ENCODE peak calls at places on chromosomes 3 and 15, in eight cellular contexts. D is GM06990, N is WTC11, S is coronary artery, P is retinal pigment epithelial cell, O is GM12865, Y is PC-9, W is DND-41. R is an unnamed sample.
A peak's percentile ranks its signal among the peaks of the same experiment; 100 is the strongest.

GRCh38 chr3:112308151-112308911 is 14.3 kb upstream of the SLC9C1 start:
- DNase-seq in Y (no peak), N (no peak), D (no peak), W (no peak), P (peak; percentile 8), S (no peak), O (no peak), R (no peak)

GRCh38 chr15:70264738-70265465 is 167.2 kb upstream of the TLE3 start:
- DNase-seq in P (no peak), D (no peak), O (no peak), Y (no peak), N (no peak), S (no peak), W (no peak), R (no peak)

GRCh38 chr3:110419096-110419495 is 652.5 kb upstream of the NECTIN3 start:
- DNase-seq in P (no peak), D (no peak), O (no peak), Y (no peak), W (peak; percentile 11), N (no peak), S (no peak), R (no peak)

GRCh38 chr3:120983841-120984240 is 75.8 kb downstream of the STXBP5L start:
- DNase-seq in Y (no peak), D (no peak), S (no peak), W (no peak), P (no peak), O (no peak), N (no peak), R (no peak)

GRCh38 chr15:71664622-71665021 is 145.7 kb upstream of the NR2E3 start:
- DNase-seq in Y (no peak), N (no peak), O (no peak), D (no peak), W (no peak), S (no peak), P (no peak), R (no peak)

GRCh38 chr3:177893321-177893720 is 642.9 kb upstream of the KCNMB2 start:
- DNase-seq in S (no peak), O (no peak), Y (no peak), P (no peak), D (no peak), W (no peak), N (no peak), R (no peak)

GRCh38 chr3:167895684-167896083 is 160.2 kb downstream of the SERPINI1 start:
- DNase-seq in P (no peak), D (no peak), O (no peak), S (no peak), N (peak; percentile 20), Y (no peak), W (no peak), R (no peak)

GRCh38 chr15:84649706-84650105 is 4.4 kb downstream of the WDR73 start:
- DNase-seq in P (no peak), Y (no peak), N (no peak), W (no peak), S (no peak), D (no peak), O (no peak), R (no peak)

GRCh38 chr15:61906961-61907752 is 153.1 kb downstream of the VPS13C start:
- DNase-seq in W (no peak), Y (no peak), O (no peak), N (no peak), P (no peak), D (no peak), S (no peak), R (no peak)

GRCh38 chr3:48399387-48400172 is 27.6 kb downstream of the FBXW12 start:
- DNase-seq in W (no peak), N (no peak), Y (peak; percentile 49), D (no peak), S (no peak), O (no peak), P (no peak), R (peak; percentile 44)

GRCh38 chr3:134607054-134608022 is 43.5 kb downstream of the KY start:
- DNase-seq in O (no peak), P (no peak), N (no peak), W (no peak), D (no peak), Y (no peak), S (no peak), R (peak; percentile 50)

GRCh38 chr15:54518145-54518941 is 540.1 kb downstream of the UNC13C start:
- DNase-seq in S (no peak), O (peak; percentile 68), D (peak; percentile 11), P (no peak), Y (no peak), W (no peak), N (no peak), R (no peak)

GRCh38 chr15:50049871-50050270 is 69.2 kb downstream of the ATP8B4 start:
- DNase-seq in O (no peak), P (no peak), W (no peak), Y (no peak), D (no peak), S (no peak), N (no peak), R (no peak)

GRCh38 chr3:175433026-175433668 is 574.0 kb downstream of the NAALADL2 start:
- DNase-seq in S (no peak), Y (no peak), D (no peak), O (no peak), W (no peak), N (no peak), P (no peak), R (no peak)

GRCh38 chr15:100721758-100722550 is 119.6 kb downstream of the ASB7 start:
- DNase-seq in N (no peak), O (no peak), Y (peak; percentile 87), W (no peak), P (peak; percentile 96), S (peak; percentile 87), D (no peak), R (peak; percentile 58)

DNA sequence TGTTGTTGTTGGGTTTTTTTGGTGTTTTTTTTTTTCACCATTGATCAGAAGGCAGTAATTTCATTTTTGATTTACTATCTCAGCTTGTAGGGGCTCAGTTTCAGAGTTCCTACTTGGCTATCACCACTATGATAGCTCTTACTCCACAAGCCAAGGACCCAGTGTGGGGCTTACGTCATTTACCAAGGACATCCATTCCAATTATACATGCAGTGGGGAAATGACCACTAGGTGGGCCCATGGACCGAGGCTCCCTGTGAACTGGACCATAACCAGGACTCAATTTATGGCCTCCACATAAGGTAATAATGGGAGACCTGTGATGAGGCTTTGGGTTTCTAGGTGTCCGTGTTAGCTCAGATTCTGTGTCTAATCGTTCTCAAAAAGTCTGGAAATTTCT is 67.5 kb upstream of the CACNA1D start:
- DNase-seq in W (no peak), O (no peak), P (no peak), N (no peak), Y (no peak), S (no peak), D (no peak), R (no peak)
- TF ChIP-seq CTCF in W (no peak), O (no peak), P (peak; percentile 41), N (no peak), Y (no peak), S (no peak), D (no peak), R (no peak)

GRCh38 chr15:76449455-76449854 is 112.9 kb downstream of the ISL2 start:
- DNase-seq in D (no peak), O (no peak), W (no peak), S (no peak), N (no peak), P (no peak), Y (no peak), R (no peak)
- TF ChIP-seq CTCF in D (no peak), O (no peak), W (no peak), S (no peak), N (no peak), P (no peak), Y (no peak), R (no peak)

GRCh38 chr3:58588030-58588614 is 10.9 kb upstream of the FAM107A start:
- DNase-seq in Y (no peak), W (peak; percentile 51), N (peak; percentile 68), O (peak; percentile 5), P (no peak), D (no peak), S (no peak), R (no peak)
- TF ChIP-seq CTCF in Y (no peak), W (no peak), N (no peak), O (no peak), P (no peak), D (no peak), S (no peak), R (no peak)

DNA sequence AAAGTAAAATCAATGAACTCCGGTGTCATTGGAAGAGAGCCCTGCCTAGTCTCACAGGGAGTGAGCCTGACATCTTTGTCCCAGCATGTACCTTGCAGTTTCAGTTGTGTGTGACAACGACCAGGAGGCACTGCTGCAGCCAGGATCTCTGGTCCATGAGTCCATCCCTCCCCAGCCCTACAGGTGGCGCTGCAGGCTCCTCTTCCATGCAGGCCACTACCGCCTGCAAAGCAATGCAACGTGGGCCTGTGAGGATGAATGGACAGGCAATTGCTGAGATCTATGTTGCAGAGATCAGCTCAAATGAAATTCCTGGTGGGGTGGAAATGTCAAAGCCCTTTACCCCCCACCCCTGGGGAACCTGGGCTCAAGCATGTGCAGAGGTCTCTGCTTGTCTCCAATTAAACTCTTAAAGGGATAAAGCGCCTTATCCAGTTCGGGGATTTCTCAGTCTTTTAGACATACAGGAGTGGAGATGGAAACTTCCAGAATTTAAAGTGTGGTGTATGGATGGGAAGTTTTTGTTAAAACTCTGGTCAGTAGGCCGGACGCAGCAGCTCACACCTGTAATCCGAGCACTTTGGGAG is 35.8 kb downstream of the TKT start:
- DNase-seq in D (peak; percentile 57), S (no peak), Y (peak; percentile 87), P (no peak), N (peak; percentile 93), W (peak; percentile 83), O (peak; percentile 84), R (peak; percentile 88)
- TF ChIP-seq CTCF in D (peak; percentile 92), S (peak; percentile 82), Y (peak; percentile 88), P (peak; percentile 97), N (peak; percentile 94), W (peak; percentile 94), O (peak; percentile 83), R (peak; percentile 97)

GRCh38 chr3:10417849-10418248 is 87.5 kb downstream of the ATP2B2 start:
- DNase-seq in N (no peak), Y (no peak), D (no peak), P (no peak), W (no peak), O (peak; percentile 5), S (no peak), R (no peak)
- TF ChIP-seq CTCF in N (no peak), Y (peak; percentile 32), D (peak; percentile 37), P (peak; percentile 42), W (peak; percentile 41), O (peak; percentile 12), S (no peak), R (peak; percentile 43)

R was measured in type B pancreatic cell.